ENCODE peak calls at places on chromosomes 3 and 15, in four cellular contexts. U, I, C and X are unnamed samples.

GRCh38 chr3:187661267-187661666 is 8.9 kb downstream of the SST start:
- DNase-seq in U (no peak), I (no peak), C (no peak), X (no peak)

GRCh38 chr3:122356402-122356801 is 26.6 kb downstream of the MIX23 start:
- DNase-seq in U (peak; percentile 25), I (peak; percentile 54), C (peak; percentile 46), X (peak; percentile 78)

GRCh38 chr3:5572168-5572567 is 384.7 kb downstream of the EDEM1 start:
- DNase-seq in U (no peak), I (no peak), C (no peak), X (no peak)

GRCh38 chr3:31729573-31729972 is 196.8 kb downstream of the STT3B start:
- DNase-seq in U (no peak), I (no peak), C (no peak), X (peak; percentile 22)

GRCh38 chr3:109430911-109431563 is 93.7 kb upstream of the DPPA4 start:
- DNase-seq in U (no peak), I (no peak), C (no peak), X (peak; percentile 43)

GRCh38 chr3:194852836-194853508 is 167.3 kb downstream of the FAM43A start:
- DNase-seq in U (no peak), I (no peak), C (no peak), X (no peak)

GRCh38 chr3:159263750-159264561 is 462.1 kb downstream of the MFSD1 start:
- DNase-seq in U (no peak), I (peak; percentile 46), C (no peak), X (peak; percentile 47)

GRCh38 chr3:130276203-130276803 is 69.2 kb upstream of the COL6A5 start:
- DNase-seq in U (no peak), I (peak; percentile 61), C (no peak), X (peak; percentile 73)

GRCh38 chr3:78895528-78895927 is 872.3 kb downstream of the ROBO1 start:
- DNase-seq in U (no peak), I (no peak), C (no peak), X (no peak)

GRCh38 chr3:98733055-98733777 is 29.9 kb upstream of the ST3GAL6 start:
- DNase-seq in U (no peak), I (no peak), C (no peak), X (peak; percentile 66)

GRCh38 chr3:116678853-116679252 is 30.7 kb upstream of the TUSC7 start:
- DNase-seq in U (no peak), I (no peak), C (peak; percentile 27), X (no peak)

GRCh38 chr3:48847053-48847585 is 555 bp downstream of the PRKAR2A start:
- DNase-seq in U (peak; percentile 23), I (peak; percentile 75), C (peak; percentile 81), X (peak; percentile 83)
- H3K9ac ChIP-seq in U (peak overlapping the region; percentile 41), I (peak overlapping the region; percentile 74), C (no peak overlapping the region), X (peak overlapping the region; percentile 84)

GRCh38 chr15:75723847-75724660 is 11.4 kb upstream of the CSPG4 start:
- DNase-seq in U (no peak), I (peak; percentile 96), C (no peak), X (peak; percentile 89)
- H4K5ac ChIP-seq in U (no peak overlapping the region), I (peak overlapping the region; percentile 85), C (no peak overlapping the region), X (no peak overlapping the region)

GRCh38 chr15:66675456-66675855 is 26.6 kb upstream of the SMAD6 start:
- DNase-seq in U (no peak), I (no peak), C (no peak), X (no peak)

GRCh38 chr15:66670698-66671580 is 31.1 kb upstream of the SMAD6 start:
- DNase-seq in U (peak; percentile 58), I (no peak), C (peak; percentile 94), X (peak; percentile 94)

GRCh38 chr15:66674756-66675155 is 27.3 kb upstream of the SMAD6 start:
- DNase-seq in U (no peak), I (no peak), C (no peak), X (no peak)

GRCh38 chr15:66673410-66674322 is 28.4 kb upstream of the SMAD6 start:
- DNase-seq in U (peak; percentile 43), I (no peak), C (peak; percentile 94), X (peak; percentile 93)

DNA sequence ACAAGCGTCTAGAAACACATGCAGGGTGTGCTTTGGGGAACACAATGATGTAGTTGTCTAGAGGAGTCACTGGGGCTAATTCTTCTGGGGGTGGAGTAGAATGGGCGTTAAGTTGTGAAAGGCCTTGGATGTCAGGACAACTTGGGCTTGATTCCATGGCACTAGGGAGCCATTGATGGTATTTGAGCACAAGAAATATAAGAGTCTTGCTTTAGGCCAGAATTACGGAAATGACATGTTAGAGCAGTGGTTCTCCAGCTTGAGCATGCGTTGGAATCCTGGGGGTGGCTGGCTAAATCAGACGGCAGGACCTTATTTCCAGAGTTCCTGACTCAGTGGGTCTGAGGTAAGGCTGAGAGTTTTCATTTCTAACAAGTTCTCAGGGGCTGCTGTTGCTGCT is 29.2 kb upstream of the SMAD6 start:
- DNase-seq in U (no peak), I (no peak), C (no peak), X (no peak)
- H3K9ac ChIP-seq in U (no peak overlapping the region), I (no peak overlapping the region), C (no peak overlapping the region), X (peak overlapping the region; percentile 68)

GRCh38 chr3:69338891-69339290 is 47.0 kb downstream of the FRMD4B start:
- DNase-seq in U (no peak), I (no peak), C (no peak), X (no peak)
- H4K5ac ChIP-seq in U (no peak overlapping the region), I (no peak overlapping the region), C (no peak overlapping the region), X (no peak overlapping the region)

GRCh38 chr15:93072011-93072410 is 17.0 kb downstream of the RGMA start:
- DNase-seq in U (no peak), I (peak; percentile 14), C (no peak), X (peak; percentile 62)

GRCh38 chr15:93072440-93073394 is 16.3 kb downstream of the RGMA start:
- DNase-seq in U (no peak), I (peak; percentile 23), C (peak; percentile 86), X (peak; percentile 79)

GRCh38 chr15:93074596-93074995 is 14.4 kb downstream of the RGMA start:
- DNase-seq in U (no peak), I (no peak), C (no peak), X (no peak)

GRCh38 chr15:93071469-93071891 is 17.5 kb downstream of the RGMA start:
- DNase-seq in U (no peak), I (no peak), C (no peak), X (peak; percentile 53)

DNA sequence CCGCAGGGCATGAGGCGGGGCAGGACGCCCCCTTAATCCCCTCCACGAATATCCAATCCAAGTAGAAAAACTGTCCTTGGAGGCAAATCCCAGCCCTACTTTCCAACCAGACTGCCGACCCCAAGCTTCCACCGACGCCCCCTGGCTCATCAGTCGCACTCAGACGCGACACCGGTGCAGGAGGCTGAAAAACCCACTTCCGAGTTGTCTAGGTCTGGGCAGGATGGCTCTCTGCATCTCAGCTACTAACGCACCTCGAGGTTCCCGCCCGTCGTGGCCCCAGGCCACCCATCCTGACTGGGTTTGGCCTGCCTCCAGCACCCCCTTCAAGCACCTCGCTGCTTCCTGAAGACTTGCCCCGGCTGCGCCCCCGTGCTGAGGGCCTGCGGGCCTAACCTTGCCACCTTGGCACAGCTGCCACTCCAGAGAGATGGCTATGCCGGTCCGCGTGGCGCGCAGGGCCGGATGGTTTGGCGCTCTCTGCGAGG is 15.5 kb downstream of the RGMA start:
- DNase-seq in U (no peak), I (no peak), C (peak; percentile 57), X (peak; percentile 37)
- H3K9ac ChIP-seq in U (no peak overlapping the region), I (no peak overlapping the region), C (no peak overlapping the region), X (peak overlapping the region; percentile 49)